ENCODE peak calls at places on chromosomes 7 and 10, in nine cellular contexts. One of them, this sample, is unnamed.

GRCh38 chr7:54802114-54802513 is 43.1 kb upstream of the SEC61G start:
- DNase-seq in activated CD4-positive, alpha-beta T cell treated with anti-CD3 and anti-CD28 coated beads for 48 hours: no peak
- DNase-seq in NCI-H1694: no peak
- DNase-seq in KBM-7: no peak
- DNase-seq in HEK293T: no peak
- DNase-seq in WTC11: no peak
- DNase-seq in hepatocyte: no peak
- DNase-seq in NCI-H2029 treated with DMSO at 0.1 percent for 48 hours: no peak
- DNase-seq in activated T-cell treated with anti-CD3 and anti-CD28 coated beads for 48 hours: no peak
- DNase-seq in this sample: no peak

GRCh38 chr7:40232242-40232929 is 97.6 kb downstream of the SUGCT start:
- DNase-seq in activated CD4-positive, alpha-beta T cell treated with anti-CD3 and anti-CD28 coated beads for 48 hours: peak; percentile 10
- DNase-seq in NCI-H1694: peak; percentile 16
- DNase-seq in KBM-7: peak; percentile 58
- DNase-seq in HEK293T: peak; percentile 32
- DNase-seq in WTC11: no peak
- DNase-seq in hepatocyte: peak; percentile 66
- DNase-seq in NCI-H2029 treated with DMSO at 0.1 percent for 48 hours: no peak
- DNase-seq in activated T-cell treated with anti-CD3 and anti-CD28 coated beads for 48 hours: no peak
- DNase-seq in this sample: peak; percentile 15

GRCh38 chr10:88292185-88292514 is 291.0 kb downstream of the RNLS start:
- DNase-seq in activated CD4-positive, alpha-beta T cell treated with anti-CD3 and anti-CD28 coated beads for 48 hours: no peak
- DNase-seq in NCI-H1694: no peak
- DNase-seq in KBM-7: no peak
- DNase-seq in HEK293T: no peak
- DNase-seq in WTC11: no peak
- DNase-seq in hepatocyte: no peak
- DNase-seq in NCI-H2029 treated with DMSO at 0.1 percent for 48 hours: no peak
- DNase-seq in activated T-cell treated with anti-CD3 and anti-CD28 coated beads for 48 hours: no peak
- DNase-seq in this sample: no peak

GRCh38 chr7:121510858-121511482 is 114.9 kb upstream of the FAM3C start:
- DNase-seq in activated CD4-positive, alpha-beta T cell treated with anti-CD3 and anti-CD28 coated beads for 48 hours: no peak
- DNase-seq in NCI-H1694: no peak
- DNase-seq in KBM-7: peak; percentile 38
- DNase-seq in HEK293T: no peak
- DNase-seq in WTC11: no peak
- DNase-seq in hepatocyte: peak; percentile 58
- DNase-seq in NCI-H2029 treated with DMSO at 0.1 percent for 48 hours: no peak
- DNase-seq in activated T-cell treated with anti-CD3 and anti-CD28 coated beads for 48 hours: no peak
- DNase-seq in this sample: no peak

GRCh38 chr10:99966306-99966705 is 43.4 kb downstream of the DNMBP start:
- DNase-seq in activated CD4-positive, alpha-beta T cell treated with anti-CD3 and anti-CD28 coated beads for 48 hours: no peak
- DNase-seq in NCI-H1694: no peak
- DNase-seq in KBM-7: no peak
- DNase-seq in HEK293T: no peak
- DNase-seq in WTC11: no peak
- DNase-seq in hepatocyte: peak; percentile 75
- DNase-seq in NCI-H2029 treated with DMSO at 0.1 percent for 48 hours: no peak
- DNase-seq in activated T-cell treated with anti-CD3 and anti-CD28 coated beads for 48 hours: no peak
- DNase-seq in this sample: no peak

GRCh38 chr7:124261710-124262109 is 228.8 kb upstream of the TMEM229A start:
- DNase-seq in activated CD4-positive, alpha-beta T cell treated with anti-CD3 and anti-CD28 coated beads for 48 hours: no peak
- DNase-seq in NCI-H1694: no peak
- DNase-seq in KBM-7: no peak
- DNase-seq in HEK293T: no peak
- DNase-seq in WTC11: no peak
- DNase-seq in hepatocyte: no peak
- DNase-seq in NCI-H2029 treated with DMSO at 0.1 percent for 48 hours: no peak
- DNase-seq in activated T-cell treated with anti-CD3 and anti-CD28 coated beads for 48 hours: no peak
- DNase-seq in this sample: no peak

GRCh38 chr7:39950473-39951155 is 558 bp downstream of the CDK13 start:
- DNase-seq in activated CD4-positive, alpha-beta T cell treated with anti-CD3 and anti-CD28 coated beads for 48 hours: peak; percentile 48
- DNase-seq in NCI-H1694: no peak
- DNase-seq in KBM-7: no peak
- DNase-seq in HEK293T: peak; percentile 12
- DNase-seq in WTC11: peak; percentile 38
- DNase-seq in hepatocyte: peak; percentile 65
- DNase-seq in NCI-H2029 treated with DMSO at 0.1 percent for 48 hours: no peak
- DNase-seq in activated T-cell treated with anti-CD3 and anti-CD28 coated beads for 48 hours: peak; percentile 29
- DNase-seq in this sample: peak; percentile 36

GRCh38 chr7:124566576-124566975 is 199.0 kb downstream of the GPR37 start:
- DNase-seq in activated CD4-positive, alpha-beta T cell treated with anti-CD3 and anti-CD28 coated beads for 48 hours: no peak
- DNase-seq in NCI-H1694: no peak
- DNase-seq in KBM-7: no peak
- DNase-seq in HEK293T: no peak
- DNase-seq in WTC11: peak; percentile 11
- DNase-seq in hepatocyte: no peak
- DNase-seq in NCI-H2029 treated with DMSO at 0.1 percent for 48 hours: no peak
- DNase-seq in activated T-cell treated with anti-CD3 and anti-CD28 coated beads for 48 hours: no peak
- DNase-seq in this sample: no peak

GRCh38 chr7:90720970-90721768 is 125.0 kb downstream of the CDK14 start:
- DNase-seq in activated CD4-positive, alpha-beta T cell treated with anti-CD3 and anti-CD28 coated beads for 48 hours: no peak
- DNase-seq in NCI-H1694: no peak
- DNase-seq in KBM-7: no peak
- DNase-seq in HEK293T: no peak
- DNase-seq in WTC11: no peak
- DNase-seq in hepatocyte: peak; percentile 74
- DNase-seq in NCI-H2029 treated with DMSO at 0.1 percent for 48 hours: peak; percentile 43
- DNase-seq in activated T-cell treated with anti-CD3 and anti-CD28 coated beads for 48 hours: no peak
- DNase-seq in this sample: peak; percentile 29

GRCh38 chr7:44587843-44588711 is 6.0 kb upstream of the TMED4 start:
- DNase-seq in activated CD4-positive, alpha-beta T cell treated with anti-CD3 and anti-CD28 coated beads for 48 hours: peak; percentile 66
- DNase-seq in NCI-H1694: peak; percentile 56
- DNase-seq in KBM-7: peak; percentile 80
- DNase-seq in HEK293T: no peak
- DNase-seq in WTC11: no peak
- DNase-seq in hepatocyte: peak; percentile 64
- DNase-seq in NCI-H2029 treated with DMSO at 0.1 percent for 48 hours: peak; percentile 15
- DNase-seq in activated T-cell treated with anti-CD3 and anti-CD28 coated beads for 48 hours: no peak
- DNase-seq in this sample: no peak

GRCh38 chr10:36349445-36350063 is 707.5 kb upstream of the FZD8 start:
- DNase-seq in activated CD4-positive, alpha-beta T cell treated with anti-CD3 and anti-CD28 coated beads for 48 hours: no peak
- DNase-seq in NCI-H1694: no peak
- DNase-seq in KBM-7: no peak
- DNase-seq in HEK293T: no peak
- DNase-seq in WTC11: no peak
- DNase-seq in hepatocyte: peak; percentile 48
- DNase-seq in NCI-H2029 treated with DMSO at 0.1 percent for 48 hours: no peak
- DNase-seq in activated T-cell treated with anti-CD3 and anti-CD28 coated beads for 48 hours: no peak
- DNase-seq in this sample: no peak

GRCh38 chr7:50552139-50552538 is 13.1 kb downstream of the DDC start:
- DNase-seq in activated CD4-positive, alpha-beta T cell treated with anti-CD3 and anti-CD28 coated beads for 48 hours: no peak
- DNase-seq in NCI-H1694: no peak
- DNase-seq in KBM-7: no peak
- DNase-seq in HEK293T: no peak
- DNase-seq in WTC11: no peak
- DNase-seq in hepatocyte: no peak
- DNase-seq in NCI-H2029 treated with DMSO at 0.1 percent for 48 hours: peak; percentile 97
- DNase-seq in activated T-cell treated with anti-CD3 and anti-CD28 coated beads for 48 hours: no peak
- DNase-seq in this sample: no peak

GRCh38 chr7:418636-419280 is 100.9 kb downstream of the PDGFA start:
- DNase-seq in activated CD4-positive, alpha-beta T cell treated with anti-CD3 and anti-CD28 coated beads for 48 hours: no peak
- DNase-seq in NCI-H1694: no peak
- DNase-seq in KBM-7: no peak
- DNase-seq in HEK293T: no peak
- DNase-seq in WTC11: no peak
- DNase-seq in hepatocyte: no peak
- DNase-seq in NCI-H2029 treated with DMSO at 0.1 percent for 48 hours: no peak
- DNase-seq in activated T-cell treated with anti-CD3 and anti-CD28 coated beads for 48 hours: no peak
- DNase-seq in this sample: peak; percentile 12

GRCh38 chr10:6669269-6669859 is 89.3 kb upstream of the PRKCQ start:
- DNase-seq in activated CD4-positive, alpha-beta T cell treated with anti-CD3 and anti-CD28 coated beads for 48 hours: no peak
- DNase-seq in NCI-H1694: no peak
- DNase-seq in KBM-7: peak; percentile 61
- DNase-seq in HEK293T: peak; percentile 47
- DNase-seq in WTC11: no peak
- DNase-seq in hepatocyte: peak; percentile 63
- DNase-seq in NCI-H2029 treated with DMSO at 0.1 percent for 48 hours: no peak
- DNase-seq in activated T-cell treated with anti-CD3 and anti-CD28 coated beads for 48 hours: no peak
- DNase-seq in this sample: peak; percentile 47

GRCh38 chr10:12259988-12260387 is 64.0 kb downstream of the CDC123 start:
- DNase-seq in activated CD4-positive, alpha-beta T cell treated with anti-CD3 and anti-CD28 coated beads for 48 hours: no peak
- DNase-seq in NCI-H1694: no peak
- DNase-seq in KBM-7: no peak
- DNase-seq in HEK293T: no peak
- DNase-seq in WTC11: no peak
- DNase-seq in hepatocyte: no peak
- DNase-seq in NCI-H2029 treated with DMSO at 0.1 percent for 48 hours: no peak
- DNase-seq in activated T-cell treated with anti-CD3 and anti-CD28 coated beads for 48 hours: no peak
- DNase-seq in this sample: no peak

GRCh38 chr7:3063016-3063753 is 19.5 kb upstream of the CARD11 start:
- DNase-seq in activated CD4-positive, alpha-beta T cell treated with anti-CD3 and anti-CD28 coated beads for 48 hours: peak; percentile 89
- DNase-seq in NCI-H1694: no peak
- DNase-seq in KBM-7: no peak
- DNase-seq in HEK293T: no peak
- DNase-seq in WTC11: no peak
- DNase-seq in hepatocyte: no peak
- DNase-seq in NCI-H2029 treated with DMSO at 0.1 percent for 48 hours: no peak
- DNase-seq in activated T-cell treated with anti-CD3 and anti-CD28 coated beads for 48 hours: peak; percentile 74
- DNase-seq in this sample: no peak

GRCh38 chr10:20682782-20683181 is 214.3 kb downstream of the NEBL start:
- DNase-seq in activated CD4-positive, alpha-beta T cell treated with anti-CD3 and anti-CD28 coated beads for 48 hours: no peak
- DNase-seq in NCI-H1694: no peak
- DNase-seq in KBM-7: no peak
- DNase-seq in HEK293T: no peak
- DNase-seq in WTC11: no peak
- DNase-seq in hepatocyte: no peak
- DNase-seq in NCI-H2029 treated with DMSO at 0.1 percent for 48 hours: no peak
- DNase-seq in activated T-cell treated with anti-CD3 and anti-CD28 coated beads for 48 hours: no peak
- DNase-seq in this sample: no peak

GRCh38 chr10:49393301-49393700 is 2.6 kb downstream of the DRGX start:
- DNase-seq in activated CD4-positive, alpha-beta T cell treated with anti-CD3 and anti-CD28 coated beads for 48 hours: no peak
- DNase-seq in NCI-H1694: no peak
- DNase-seq in KBM-7: no peak
- DNase-seq in HEK293T: no peak
- DNase-seq in WTC11: no peak
- DNase-seq in hepatocyte: no peak
- DNase-seq in NCI-H2029 treated with DMSO at 0.1 percent for 48 hours: no peak
- DNase-seq in activated T-cell treated with anti-CD3 and anti-CD28 coated beads for 48 hours: no peak
- DNase-seq in this sample: no peak

GRCh38 chr10:117884088-117884487 is 162.7 kb downstream of the RAB11FIP2 start:
- DNase-seq in activated CD4-positive, alpha-beta T cell treated with anti-CD3 and anti-CD28 coated beads for 48 hours: peak; percentile 16
- DNase-seq in NCI-H1694: no peak
- DNase-seq in KBM-7: no peak
- DNase-seq in HEK293T: no peak
- DNase-seq in WTC11: no peak
- DNase-seq in hepatocyte: no peak
- DNase-seq in NCI-H2029 treated with DMSO at 0.1 percent for 48 hours: no peak
- DNase-seq in activated T-cell treated with anti-CD3 and anti-CD28 coated beads for 48 hours: peak; percentile 3
- DNase-seq in this sample: no peak

GRCh38 chr10:5447071-5447470 is 34.7 kb downstream of the NET1 start:
- DNase-seq in activated CD4-positive, alpha-beta T cell treated with anti-CD3 and anti-CD28 coated beads for 48 hours: no peak
- DNase-seq in NCI-H1694: no peak
- DNase-seq in KBM-7: peak; percentile 33
- DNase-seq in HEK293T: no peak
- DNase-seq in WTC11: no peak
- DNase-seq in hepatocyte: no peak
- DNase-seq in NCI-H2029 treated with DMSO at 0.1 percent for 48 hours: no peak
- DNase-seq in activated T-cell treated with anti-CD3 and anti-CD28 coated beads for 48 hours: no peak
- DNase-seq in this sample: no peak

This sample was measured in iPS-NIHi11.